ENCODE peak calls at places on chromosomes 7 and 10, in ten cellular contexts. T is astrocyte of the spinal cord, Y is posterior cingulate gyrus, U is hippocampal formation, G is endothelial cell, K is NCI-H2081, J is HT1080, P is neural crest cell, Q is NCI-H1092, Z is iPS-NIHi11. D is an unnamed sample.

GRCh38 chr7:122412886-122413285 is 108.3 kb upstream of the FEZF1 start:
- DNase-seq in T (peak), Y (no peak), U (no peak), G (no peak), K (no peak), J (peak), P (no peak), Q (no peak), Z (no peak), D (no peak)

GRCh38 chr7:130732980-130733865 is 784 bp downstream of the KLF14 start:
- DNase-seq in T (no peak), Y (no peak), U (no peak), G (no peak), K (peak), J (no peak), P (peak), Q (peak), Z (peak), D (no peak)

GRCh38 chr10:75919913-75920312 is 488.5 kb downstream of the LRMDA start:
- DNase-seq in T (no peak), Y (no peak), U (no peak), G (no peak), K (no peak), J (no peak), P (no peak), Q (no peak), Z (no peak), D (no peak)

GRCh38 chr7:158595068-158595467 is 7.4 kb upstream of the PTPRN2 start:
- DNase-seq in T (no peak), Y (no peak), U (no peak), G (no peak), K (no peak), J (peak), P (no peak), Q (no peak), Z (no peak), D (no peak)

GRCh38 chr7:71595176-71595575 is 463.2 kb downstream of the GALNT17 start:
- DNase-seq in T (no peak), Y (no peak), U (no peak), G (no peak), K (no peak), J (peak), P (no peak), Q (no peak), Z (no peak), D (no peak)

GRCh38 chr7:77351539-77352004 is 64.6 kb downstream of the GSAP start:
- DNase-seq in T (no peak), Y (no peak), U (no peak), G (peak), K (no peak), J (peak), P (no peak), Q (no peak), Z (no peak), D (peak)

GRCh38 chr7:138974675-138975237 is 6.4 kb downstream of the KIAA1549 start:
- DNase-seq in T (no peak), Y (no peak), U (no peak), G (no peak), K (no peak), J (no peak), P (no peak), Q (no peak), Z (no peak), D (no peak)

GRCh38 chr10:16186564-16186963 is 250.2 kb upstream of the PTER start:
- DNase-seq in T (no peak), Y (no peak), U (no peak), G (no peak), K (no peak), J (no peak), P (no peak), Q (no peak), Z (no peak), D (no peak)

GRCh38 chr10:6053816-6054581 is 8.2 kb downstream of the IL2RA start:
- DNase-seq in T (no peak), Y (no peak), U (no peak), G (peak), K (no peak), J (no peak), P (no peak), Q (no peak), Z (no peak), D (no peak)

GRCh38 chr10:69757553-69758309 is 44.0 kb upstream of the COL13A1 start:
- DNase-seq in T (peak), Y (no peak), U (peak), G (no peak), K (peak), J (peak), P (no peak), Q (no peak), Z (no peak), D (no peak)

GRCh38 chr7:128115326-128115820 is 84.1 kb upstream of the LRRC4 start:
- DNase-seq in T (no peak), Y (no peak), U (no peak), G (no peak), K (no peak), J (peak), P (no peak), Q (no peak), Z (no peak), D (no peak)

GRCh38 chr10:101008823-101009423 is 9.3 kb downstream of the LZTS2 start:
- DNase-seq in T (no peak), Y (peak), U (peak), G (no peak), K (no peak), J (no peak), P (no peak), Q (no peak), Z (no peak), D (no peak)

GRCh38 chr7:114678116-114678515 is 243.8 kb upstream of the MDFIC start:
- DNase-seq in T (no peak), Y (no peak), U (no peak), G (no peak), K (no peak), J (no peak), P (no peak), Q (no peak), Z (no peak), D (no peak)